ENCODE peak calls at places on chromosomes 3 and 15, in nine cellular contexts. Q is psoas muscle; F is IMR-90; L is CD8-positive, alpha-beta T cell; N is testis; W is body of pancreas; A is uterus; H is A549; T is OCI-LY7. Y is an unnamed sample.

GRCh38 chr15:88382482-88382983 is 84.7 kb downstream of the MRPL46 start:
- DNase-seq in Q (no peak), F (no peak), L (no peak), N (no peak), W (no peak), A (no peak), H (peak; percentile 88), T (no peak), Y (no peak)

GRCh38 chr15:57390583-57390982 is 14.3 kb downstream of the CGNL1 start:
- DNase-seq in Q (no peak), F (no peak), L (no peak), N (no peak), W (no peak), A (no peak), H (no peak), T (no peak), Y (no peak)

GRCh38 chr3:4615734-4616133 is 122.6 kb downstream of the ITPR1 start:
- DNase-seq in Q (no peak), F (no peak), L (no peak), N (no peak), W (no peak), A (no peak), H (no peak), T (no peak), Y (no peak)

GRCh38 chr15:93030430-93031102 is 58.4 kb downstream of the RGMA start:
- DNase-seq in Q (peak; percentile 87), F (peak; percentile 47), L (peak; percentile 67), N (peak; percentile 82), W (peak; percentile 80), A (peak; percentile 81), H (peak; percentile 69), T (peak; percentile 69), Y (peak; percentile 74)

GRCh38 chr3:33061782-33062181 is 35.2 kb downstream of the GLB1 start:
- DNase-seq in Q (no peak), F (peak; percentile 83), L (peak; percentile 44), N (no peak), W (no peak), A (no peak), H (no peak), T (peak; percentile 43), Y (no peak)

GRCh38 chr3:5051772-5052171 is 70.3 kb upstream of the ARL8B start:
- DNase-seq in Q (peak; percentile 90), F (no peak), L (no peak), N (no peak), W (no peak), A (no peak), H (no peak), T (no peak), Y (no peak)

GRCh38 chr3:51950899-51951298 is 4.3 kb upstream of the GPR62 start:
- DNase-seq in Q (no peak), F (no peak), L (no peak), N (no peak), W (no peak), A (no peak), H (no peak), T (no peak), Y (no peak)

GRCh38 chr15:60528530-60528929 is 49.6 kb upstream of the ICE2 start:
- DNase-seq in Q (no peak), F (peak; percentile 61), L (no peak), N (no peak), W (no peak), A (no peak), H (peak; percentile 21), T (no peak), Y (no peak)

GRCh38 chr3:105532251-105532650 is 165.5 kb downstream of the ALCAM start:
- DNase-seq in Q (no peak), F (no peak), L (no peak), N (no peak), W (no peak), A (no peak), H (no peak), T (no peak), Y (no peak)
- H3K9me3 ChIP-seq in Q (no peaks in the 10 kb centered on the region), F (no peaks in the 10 kb centered on the region), L (no peaks in the 10 kb centered on the region), N (no peaks in the 10 kb centered on the region), W (no peaks in the 10 kb centered on the region), A (no peaks in the 10 kb centered on the region), H (no peaks in the 10 kb centered on the region), T (no peaks in the 10 kb centered on the region), Y (no peaks in the 10 kb centered on the region)

GRCh38 chr3:116618138-116618537 is 91.4 kb upstream of the TUSC7 start:
- DNase-seq in Q (no peak), F (no peak), L (no peak), N (no peak), W (no peak), A (no peak), H (no peak), T (no peak), Y (no peak)

GRCh38 chr3:116610124-116610523 is 99.5 kb upstream of the TUSC7 start:
- DNase-seq in Q (no peak), F (no peak), L (no peak), N (no peak), W (no peak), A (no peak), H (no peak), T (no peak), Y (no peak)

GRCh38 chr3:116614795-116615362 is 94.7 kb upstream of the TUSC7 start:
- DNase-seq in Q (no peak), F (peak; percentile 26), L (no peak), N (no peak), W (no peak), A (no peak), H (no peak), T (peak; percentile 2), Y (peak; percentile 2)
- TF ChIP-seq CTCF in Q (no peak), F (peak; percentile 35), L (no peak), N (peak; percentile 22), W (no peak), A (no peak), H (no peak), T (peak; percentile 67), Y (peak; percentile 43)

GRCh38 chr3:6733699-6734394 is 127.1 kb upstream of the GRM7 start:
- DNase-seq in Q (no peak), F (no peak), L (no peak), N (no peak), W (no peak), A (no peak), H (no peak), T (no peak), Y (no peak)

GRCh38 chr3:6736781-6737180 is 124.1 kb upstream of the GRM7 start:
- DNase-seq in Q (no peak), F (no peak), L (no peak), N (no peak), W (no peak), A (no peak), H (no peak), T (no peak), Y (no peak)

GRCh38 chr3:6734395-6734746 is 126.5 kb upstream of the GRM7 start:
- DNase-seq in Q (no peak), F (no peak), L (no peak), N (no peak), W (no peak), A (no peak), H (no peak), T (no peak), Y (no peak)

GRCh38 chr3:6739288-6739687 is 121.6 kb upstream of the GRM7 start:
- DNase-seq in Q (no peak), F (no peak), L (no peak), N (no peak), W (no peak), A (no peak), H (no peak), T (peak; percentile 16), Y (no peak)

DNA sequence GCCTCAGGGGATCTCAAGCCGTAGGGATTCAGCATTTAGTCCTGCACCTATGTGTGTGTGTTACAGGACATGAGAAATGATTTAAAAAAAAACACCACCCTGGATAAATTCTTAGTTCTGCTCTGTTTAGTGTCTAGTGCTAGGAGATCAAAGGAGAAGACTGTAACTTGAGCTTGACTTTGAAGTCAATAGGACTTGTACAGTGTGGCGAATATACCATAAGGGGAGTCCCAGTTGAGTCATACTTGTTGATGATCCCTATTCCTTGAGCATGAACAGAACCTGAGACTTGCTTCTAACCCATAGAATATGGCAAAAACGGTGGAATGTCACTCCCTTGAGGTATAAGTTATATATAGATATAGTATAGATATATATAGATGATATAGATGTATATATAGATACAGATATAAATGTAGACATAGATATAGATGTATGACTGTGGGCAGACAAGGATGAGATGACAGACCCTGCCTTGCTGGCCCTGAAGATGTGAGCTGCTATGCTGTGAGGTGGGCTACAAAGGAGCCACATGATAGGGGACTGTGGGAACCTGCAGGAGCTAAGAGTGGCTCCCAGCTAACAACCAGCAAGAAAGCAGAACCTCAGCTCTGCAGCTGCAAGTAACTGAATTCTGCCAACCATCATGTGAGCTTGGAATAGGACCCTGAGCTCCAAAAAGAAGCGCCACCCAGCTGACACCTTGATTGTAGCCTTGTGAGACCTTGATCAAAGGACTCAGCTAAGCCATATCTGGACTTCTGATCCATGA is 123.5 kb upstream of the GRM7 start:
- DNase-seq in Q (no peak), F (no peak), L (no peak), N (no peak), W (no peak), A (no peak), H (no peak), T (peak; percentile 23), Y (no peak)
- H3K9me3 ChIP-seq in Q (no peaks in the 10 kb centered on the region), F (peaks cover 12% of the 10 kb centered on the region), L (no peaks in the 10 kb centered on the region), N (no peaks in the 10 kb centered on the region), W (no peaks in the 10 kb centered on the region), A (no peaks in the 10 kb centered on the region), H (no peaks in the 10 kb centered on the region), T (no peaks in the 10 kb centered on the region), Y (no peaks in the 10 kb centered on the region)

GRCh38 chr3:185822957-185823279 is 1.9 kb downstream of the IGF2BP2 start:
- DNase-seq in Q (no peak), F (no peak), L (no peak), N (no peak), W (no peak), A (no peak), H (no peak), T (no peak), Y (no peak)

GRCh38 chr3:185823280-185824044 is 1.4 kb downstream of the IGF2BP2 start:
- DNase-seq in Q (peak; percentile 57), F (peak; percentile 41), L (no peak), N (peak; percentile 53), W (peak; percentile 43), A (peak; percentile 22), H (no peak), T (no peak), Y (peak; percentile 57)

GRCh38 chr3:185822221-185822956 is 2.5 kb downstream of the IGF2BP2 start:
- DNase-seq in Q (no peak), F (peak; percentile 87), L (no peak), N (no peak), W (no peak), A (no peak), H (no peak), T (no peak), Y (no peak)

GRCh38 chr3:185818267-185818875 is 6.5 kb downstream of the IGF2BP2 start:
- DNase-seq in Q (no peak), F (peak; percentile 34), L (no peak), N (no peak), W (no peak), A (no peak), H (no peak), T (no peak), Y (no peak)

DNA sequence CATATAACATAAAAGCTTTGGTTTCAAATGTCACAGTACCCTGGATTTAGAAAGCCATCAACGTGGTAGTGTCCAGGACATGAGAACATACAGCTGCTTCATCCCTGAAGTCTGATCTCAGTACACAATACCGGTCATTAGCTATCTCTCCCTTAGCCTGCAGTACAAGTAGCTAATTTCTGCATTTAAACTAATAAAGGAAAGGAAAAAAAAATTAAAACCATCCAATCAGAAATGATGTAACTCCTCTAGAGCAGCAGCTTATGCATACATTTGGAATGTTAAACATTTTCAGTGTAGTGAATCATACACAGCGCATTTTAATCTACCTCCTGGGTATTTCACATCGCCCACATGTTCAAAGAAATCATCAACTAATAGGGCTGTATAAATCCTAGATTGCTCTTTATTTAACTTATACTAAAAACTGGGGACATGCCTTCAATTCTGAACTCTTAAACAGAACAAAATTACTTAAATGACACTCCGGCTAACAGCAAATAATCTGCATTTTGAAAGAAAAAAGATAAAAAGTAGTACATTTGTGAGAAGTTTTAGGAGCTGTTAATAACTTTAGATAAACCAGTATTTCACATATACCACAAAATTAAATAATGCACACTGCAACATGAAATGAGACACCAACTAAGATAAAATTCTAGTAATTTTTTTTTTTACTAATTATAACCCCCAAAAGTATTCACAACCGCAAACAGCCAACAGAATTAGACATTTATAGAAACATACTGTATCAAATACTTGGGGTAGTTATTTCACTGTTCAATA is 3.7 kb downstream of the IGF2BP2 start:
- DNase-seq in Q (no peak), F (peak; percentile 95), L (no peak), N (no peak), W (no peak), A (no peak), H (peak; percentile 47), T (no peak), Y (no peak)
- TF ChIP-seq CTCF in Q (no peak), F (no peak), L (no peak), N (no peak), W (no peak), A (no peak), H (no peak), T (no peak), Y (no peak)